ENCODE peak calls at places on chromosomes 13 and 19, in six cellular contexts. One of them, this sample, is unnamed.

GRCh38 chr13:81745391-81745790 is 1404.5 kb upstream of the SPRY2 start:
- DNase-seq in DMS 273 treated with DMSO at 0.1 percent for 48 hours: no peak
- DNase-seq in A172: no peak
- DNase-seq in astrocyte of the spinal cord: no peak
- DNase-seq in NCI-H2171: no peak
- DNase-seq in choroid plexus epithelial cell: no peak
- DNase-seq in this sample: no peak

GRCh38 chr13:26772531-26772930 is 11.9 kb upstream of the GPR12 start:
- DNase-seq in choroid plexus epithelial cell: no peak
- DNase-seq in A172: no peak
- DNase-seq in NCI-H2171: no peak
- DNase-seq in astrocyte of the spinal cord: no peak
- DNase-seq in DMS 273 treated with DMSO at 0.1 percent for 48 hours: no peak
- DNase-seq in this sample: no peak

GRCh38 chr19:47446534-47447469 is 24.9 kb downstream of the SLC8A2 start:
- DNase-seq in DMS 273 treated with DMSO at 0.1 percent for 48 hours: no peak
- DNase-seq in astrocyte of the spinal cord: no peak
- DNase-seq in A172: no peak
- DNase-seq in choroid plexus epithelial cell: no peak
- DNase-seq in NCI-H2171: no peak
- DNase-seq in this sample: no peak

GRCh38 chr13:61531383-61532065 is 115.9 kb upstream of the PCDH20 start:
- DNase-seq in A172: no peak
- DNase-seq in astrocyte of the spinal cord: no peak
- DNase-seq in choroid plexus epithelial cell: no peak
- DNase-seq in NCI-H2171: no peak
- DNase-seq in DMS 273 treated with DMSO at 0.1 percent for 48 hours: no peak
- DNase-seq in this sample: no peak

GRCh38 chr19:49660338-49660961 is 5.2 kb downstream of the IRF3 start:
- DNase-seq in astrocyte of the spinal cord: no peak
- DNase-seq in A172: no peak
- DNase-seq in choroid plexus epithelial cell: no peak
- DNase-seq in NCI-H2171: no peak
- DNase-seq in DMS 273 treated with DMSO at 0.1 percent for 48 hours: no peak
- DNase-seq in this sample: no peak

GRCh38 chr13:53197424-53197823 is 168.8 kb downstream of the OLFM4 start:
- DNase-seq in choroid plexus epithelial cell: no peak
- DNase-seq in A172: no peak
- DNase-seq in DMS 273 treated with DMSO at 0.1 percent for 48 hours: no peak
- DNase-seq in astrocyte of the spinal cord: no peak
- DNase-seq in NCI-H2171: peak
- DNase-seq in this sample: no peak

GRCh38 chr13:84446972-84447700 is 564.9 kb upstream of the SLITRK1 start:
- DNase-seq in DMS 273 treated with DMSO at 0.1 percent for 48 hours: peak
- DNase-seq in choroid plexus epithelial cell: peak
- DNase-seq in astrocyte of the spinal cord: peak
- DNase-seq in A172: no peak
- DNase-seq in NCI-H2171: peak
- DNase-seq in this sample: no peak

GRCh38 chr13:99053636-99054233 is 75.9 kb upstream of the DOCK9 start:
- DNase-seq in choroid plexus epithelial cell: no peak
- DNase-seq in DMS 273 treated with DMSO at 0.1 percent for 48 hours: no peak
- DNase-seq in NCI-H2171: peak
- DNase-seq in astrocyte of the spinal cord: no peak
- DNase-seq in A172: no peak
- DNase-seq in this sample: no peak

GRCh38 chr13:23969672-23970071 is 72.4 kb upstream of the C1QTNF9B start:
- DNase-seq in A172: no peak
- DNase-seq in choroid plexus epithelial cell: peak
- DNase-seq in astrocyte of the spinal cord: no peak
- DNase-seq in NCI-H2171: no peak
- DNase-seq in DMS 273 treated with DMSO at 0.1 percent for 48 hours: no peak
- DNase-seq in this sample: no peak

GRCh38 chr13:43270043-43270830 is 246.9 kb downstream of the DNAJC15 start:
- DNase-seq in DMS 273 treated with DMSO at 0.1 percent for 48 hours: no peak
- DNase-seq in NCI-H2171: no peak
- DNase-seq in astrocyte of the spinal cord: no peak
- DNase-seq in choroid plexus epithelial cell: no peak
- DNase-seq in A172: no peak
- DNase-seq in this sample: no peak

GRCh38 chr13:48562296-48563066 is 29.6 kb upstream of the RCBTB2 start:
- DNase-seq in A172: no peak
- DNase-seq in choroid plexus epithelial cell: no peak
- DNase-seq in DMS 273 treated with DMSO at 0.1 percent for 48 hours: no peak
- DNase-seq in NCI-H2171: no peak
- DNase-seq in astrocyte of the spinal cord: no peak
- DNase-seq in this sample: no peak

GRCh38 chr19:18697680-18698079 is 14.2 kb downstream of the CRTC1 start:
- DNase-seq in NCI-H2171: no peak
- DNase-seq in choroid plexus epithelial cell: no peak
- DNase-seq in A172: no peak
- DNase-seq in DMS 273 treated with DMSO at 0.1 percent for 48 hours: peak
- DNase-seq in astrocyte of the spinal cord: no peak
- DNase-seq in this sample: no peak

GRCh38 chr13:22162889-22163288 is 492.0 kb downstream of the FGF9 start:
- DNase-seq in DMS 273 treated with DMSO at 0.1 percent for 48 hours: no peak
- DNase-seq in A172: no peak
- DNase-seq in astrocyte of the spinal cord: no peak
- DNase-seq in choroid plexus epithelial cell: no peak
- DNase-seq in NCI-H2171: no peak
- DNase-seq in this sample: no peak

GRCh38 chr19:7595466-7596133 is at the start of gene CAMSAP3:
- DNase-seq in NCI-H2171: peak
- DNase-seq in DMS 273 treated with DMSO at 0.1 percent for 48 hours: no peak
- DNase-seq in astrocyte of the spinal cord: no peak
- DNase-seq in A172: no peak
- DNase-seq in choroid plexus epithelial cell: no peak
- DNase-seq in this sample: no peak

GRCh38 chr19:2982983-2983350 is 5.6 kb downstream of the TLE6 start:
- DNase-seq in DMS 273 treated with DMSO at 0.1 percent for 48 hours: peak
- DNase-seq in astrocyte of the spinal cord: peak
- DNase-seq in A172: peak
- DNase-seq in choroid plexus epithelial cell: peak
- DNase-seq in NCI-H2171: peak
- DNase-seq in this sample: peak

GRCh38 chr13:91346848-91347211 is 657 bp upstream of the MIR17HG start:
- DNase-seq in astrocyte of the spinal cord: peak
- DNase-seq in DMS 273 treated with DMSO at 0.1 percent for 48 hours: no peak
- DNase-seq in choroid plexus epithelial cell: peak
- DNase-seq in NCI-H2171: no peak
- DNase-seq in A172: no peak
- DNase-seq in this sample: no peak

GRCh38 chr19:18660051-18660910 is 23.2 kb upstream of the CRTC1 start:
- DNase-seq in NCI-H2171: no peak
- DNase-seq in choroid plexus epithelial cell: peak
- DNase-seq in A172: peak
- DNase-seq in astrocyte of the spinal cord: peak
- DNase-seq in DMS 273 treated with DMSO at 0.1 percent for 48 hours: no peak
- DNase-seq in this sample: peak

GRCh38 chr19:38274734-38275133 is 10.4 kb downstream of the SPINT2 start:
- DNase-seq in choroid plexus epithelial cell: no peak
- DNase-seq in A172: no peak
- DNase-seq in DMS 273 treated with DMSO at 0.1 percent for 48 hours: no peak
- DNase-seq in astrocyte of the spinal cord: no peak
- DNase-seq in NCI-H2171: no peak
- DNase-seq in this sample: no peak

GRCh38 chr19:51294211-51294976 is 17.1 kb upstream of the IGLON5 start:
- DNase-seq in astrocyte of the spinal cord: no peak
- DNase-seq in NCI-H2171: no peak
- DNase-seq in choroid plexus epithelial cell: no peak
- DNase-seq in A172: peak
- DNase-seq in DMS 273 treated with DMSO at 0.1 percent for 48 hours: no peak
- DNase-seq in this sample: no peak

GRCh38 chr13:33272531-33273124 is 12.9 kb downstream of the STARD13 start:
- DNase-seq in choroid plexus epithelial cell: no peak
- DNase-seq in astrocyte of the spinal cord: no peak
- DNase-seq in NCI-H2171: no peak
- DNase-seq in A172: no peak
- DNase-seq in DMS 273 treated with DMSO at 0.1 percent for 48 hours: no peak
- DNase-seq in this sample: no peak

GRCh38 chr13:56735537-56735942 is 405.2 kb upstream of the PRR20A start:
- DNase-seq in astrocyte of the spinal cord: no peak
- DNase-seq in DMS 273 treated with DMSO at 0.1 percent for 48 hours: no peak
- DNase-seq in choroid plexus epithelial cell: no peak
- DNase-seq in A172: no peak
- DNase-seq in NCI-H2171: no peak
- DNase-seq in this sample: no peak

GRCh38 chr19:30604657-30605056 is 232.5 kb downstream of the ZNF536 start:
- DNase-seq in choroid plexus epithelial cell: no peak
- DNase-seq in A172: no peak
- DNase-seq in astrocyte of the spinal cord: no peak
- DNase-seq in NCI-H2171: no peak
- DNase-seq in DMS 273 treated with DMSO at 0.1 percent for 48 hours: no peak
- DNase-seq in this sample: no peak

GRCh38 chr19:38221421-38221820 is 2.6 kb downstream of the DPF1 start:
- DNase-seq in DMS 273 treated with DMSO at 0.1 percent for 48 hours: no peak
- DNase-seq in choroid plexus epithelial cell: no peak
- DNase-seq in astrocyte of the spinal cord: no peak
- DNase-seq in NCI-H2171: no peak
- DNase-seq in A172: no peak
- DNase-seq in this sample: no peak

GRCh38 chr19:1856698-1857603 is 6.4 kb downstream of the KLF16 start:
- DNase-seq in DMS 273 treated with DMSO at 0.1 percent for 48 hours: no peak
- DNase-seq in astrocyte of the spinal cord: peak
- DNase-seq in choroid plexus epithelial cell: peak
- DNase-seq in NCI-H2171: peak
- DNase-seq in A172: peak
- DNase-seq in this sample: peak

GRCh38 chr19:3479177-3479818 is 1.0 kb downstream of the SMIM24 start:
- DNase-seq in astrocyte of the spinal cord: no peak
- DNase-seq in NCI-H2171: no peak
- DNase-seq in A172: no peak
- DNase-seq in choroid plexus epithelial cell: no peak
- DNase-seq in DMS 273 treated with DMSO at 0.1 percent for 48 hours: no peak
- DNase-seq in this sample: no peak

GRCh38 chr19:373391-374182 is 29.0 kb upstream of the MIER2 start:
- DNase-seq in DMS 273 treated with DMSO at 0.1 percent for 48 hours: no peak
- DNase-seq in NCI-H2171: no peak
- DNase-seq in astrocyte of the spinal cord: no peak
- DNase-seq in choroid plexus epithelial cell: no peak
- DNase-seq in A172: no peak
- DNase-seq in this sample: no peak